ENCODE peak calls at places on chromosome 1, in five cellular contexts. T, C, P, X and G are unnamed samples. For H3K9me3, the result is how much of the 10 kb centered on the place peaks cover.

GRCh38 chr1:54323324-54323739 is 82.9 kb downstream of the SSBP3 start:
- DNase-seq in T (no peak), C (no peak), P (peak), X (no peak), G (peak)

GRCh38 chr1:20792177-20792576 is 5.1 kb upstream of the HP1BP3 start:
- DNase-seq in T (no peak), C (peak), P (no peak), X (peak), G (no peak)

GRCh38 chr1:41919764-41920397 is 1.2 kb upstream of the HIVEP3 start:
- DNase-seq in T (peak), C (peak), P (no peak), X (peak), G (no peak)

GRCh38 chr1:107934573-107934972 is 30.4 kb downstream of the VAV3 start:
- DNase-seq in T (no peak), C (peak), P (no peak), X (no peak), G (no peak)

GRCh38 chr1:42930178-42931107 is 28.2 kb downstream of the SLC2A1 start:
- DNase-seq in T (no peak), C (no peak), P (no peak), X (no peak), G (no peak)

GRCh38 chr1:47175227-47175934 is 14.5 kb downstream of the PDZK1IP1 start:
- DNase-seq in T (peak), C (peak), P (peak), X (peak), G (no peak)

GRCh38 chr1:192401832-192402231 is 85.0 kb downstream of the RGS21 start:
- DNase-seq in T (no peak), C (peak), P (peak), X (peak), G (no peak)

GRCh38 chr1:156196445-156196844 is 2.5 kb downstream of the SLC25A44 start:
- DNase-seq in T (no peak), C (no peak), P (no peak), X (no peak), G (no peak)

GRCh38 chr1:7373936-7374760 is 396.9 kb upstream of the VAMP3 start:
- DNase-seq in T (no peak), C (peak), P (peak), X (peak), G (no peak)

GRCh38 chr1:27416387-27417111 is 24.1 kb downstream of the GPR3 start:
- DNase-seq in T (peak), C (peak), P (peak), X (peak), G (peak)

GRCh38 chr1:22654692-22655091 is 1.7 kb downstream of the C1QB start:
- DNase-seq in T (no peak), C (peak), P (no peak), X (no peak), G (no peak)

GRCh38 chr1:96370752-96371151 is 350.8 kb upstream of the PTBP2 start:
- DNase-seq in T (no peak), C (peak), P (peak), X (peak), G (no peak)

GRCh38 chr1:55184859-55185258 is 30.3 kb downstream of the USP24 start:
- DNase-seq in T (no peak), C (no peak), P (no peak), X (no peak), G (no peak)

GRCh38 chr1:182783068-182783467 is 6.5 kb upstream of the NPL start:
- DNase-seq in T (no peak), C (no peak), P (no peak), X (no peak), G (no peak)

GRCh38 chr1:158972841-158973240 is 36.9 kb upstream of the IFI16 start:
- DNase-seq in T (peak), C (no peak), P (peak), X (no peak), G (no peak)

GRCh38 chr1:17661546-17662157 is 93.5 kb upstream of the ACTL8 start:
- DNase-seq in T (peak), C (peak), P (peak), X (peak), G (no peak)

GRCh38 chr1:52913537-52913936 is 8.0 kb downstream of the ECHDC2 start:
- DNase-seq in T (peak), C (no peak), P (no peak), X (no peak), G (no peak)

GRCh38 chr1:241411776-241412338 is 54.9 kb upstream of the RGS7 start:
- DNase-seq in T (no peak), C (peak), P (no peak), X (peak), G (no peak)

GRCh38 chr1:7327849-7328248 is 443.2 kb upstream of the VAMP3 start:
- DNase-seq in T (no peak), C (no peak), P (no peak), X (no peak), G (no peak)

GRCh38 chr1:220895412-220895946 is 16.2 kb downstream of the HLX start:
- DNase-seq in T (no peak), C (no peak), P (no peak), X (no peak), G (no peak)
- TF ChIP-seq EZH2 in T (no peak), C (no peak), P (peak), X (peak), G (peak)

GRCh38 chr1:175462618-175463017 is 270.0 kb upstream of the KIAA0040 start:
- DNase-seq in T (no peak), C (no peak), P (no peak), X (no peak), G (no peak)

GRCh38 chr1:175463856-175464255 is 271.3 kb upstream of the KIAA0040 start:
- DNase-seq in T (no peak), C (no peak), P (no peak), X (no peak), G (no peak)

GRCh38 chr1:175459839-175460238 is 267.3 kb upstream of the KIAA0040 start:
- DNase-seq in T (no peak), C (no peak), P (no peak), X (no peak), G (no peak)
- H3K9me3 ChIP-seq in T (under half), C (under half), P (under half), X (under half), G (under half)

DNA sequence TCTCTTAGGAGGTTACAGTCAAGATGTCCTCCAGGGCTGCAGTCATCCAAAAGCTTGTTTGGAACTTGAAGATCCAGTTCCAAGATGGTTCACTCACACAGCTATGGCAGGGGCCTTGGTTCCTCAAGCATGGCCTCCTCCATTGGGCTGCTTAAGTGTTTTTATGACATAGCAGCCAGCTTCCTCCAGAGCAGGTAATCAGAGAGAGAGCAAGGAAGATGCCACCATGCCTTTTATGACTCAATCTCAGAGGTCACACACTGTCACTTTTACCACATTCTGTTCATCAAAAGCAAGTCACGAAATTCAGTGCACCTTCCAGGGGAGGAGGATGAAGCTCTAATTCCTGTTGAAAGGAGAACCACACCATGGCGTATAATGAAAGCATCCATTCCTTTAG is 17.1 kb downstream of the ELAPOR1 start:
- DNase-seq in T (no peak), C (no peak), P (no peak), X (no peak), G (no peak)
- TF ChIP-seq EZH2 in T (no peak), C (no peak), P (no peak), X (no peak), G (no peak)

GRCh38 chr1:248372394-248372793 is 3.2 kb upstream of the OR2T6 start:
- DNase-seq in T (no peak), C (no peak), P (no peak), X (no peak), G (no peak)
- H3K9me3 ChIP-seq in T (under half), C (under half), P (under half), X (under half), G (under half)

GRCh38 chr1:10712568-10712967 is 83.9 kb downstream of the CASZ1 start:
- DNase-seq in T (no peak), C (no peak), P (no peak), X (no peak), G (no peak)
- TF ChIP-seq EZH2 in T (no peak), C (no peak), P (no peak), X (no peak), G (no peak)

DNA sequence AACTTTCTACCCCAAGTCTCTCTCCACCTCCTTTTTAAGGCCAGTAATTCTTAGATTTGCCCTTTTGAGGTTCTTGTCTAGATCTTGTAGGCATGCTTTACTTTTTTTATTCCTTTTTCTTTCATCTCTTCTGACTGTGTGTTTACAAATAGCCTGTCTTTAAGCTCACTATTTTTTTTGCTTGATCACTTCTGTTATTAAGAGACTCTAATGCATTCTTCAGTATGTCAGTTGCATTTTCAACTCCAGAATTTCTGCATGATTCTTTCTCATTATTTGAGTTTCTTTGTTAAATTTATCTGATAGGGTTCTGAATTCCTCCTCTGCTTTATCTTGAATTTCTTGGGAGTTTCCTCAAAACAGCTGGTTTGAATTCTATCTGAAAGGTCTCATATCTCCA is 30.9 kb downstream of the XPR1 start:
- DNase-seq in T (no peak), C (no peak), P (no peak), X (no peak), G (no peak)
- H3K9me3 ChIP-seq in T (under half), C (under half), P (under half), X (under half), G (under half)

GRCh38 chr1:975896-976683 is 5.8 kb downstream of the PERM1 start:
- DNase-seq in T (peak), C (peak), P (peak), X (no peak), G (no peak)
- TF ChIP-seq EZH2 in T (no peak), C (no peak), P (no peak), X (no peak), G (no peak)

GRCh38 chr1:78864175-78864574 is 142.4 kb downstream of the ADGRL4 start:
- DNase-seq in T (no peak), C (no peak), P (no peak), X (no peak), G (no peak)
- H3K9me3 ChIP-seq in T (under half), C (under half), P (under half), X (under half), G (under half)